ENCODE peak calls at places on chromosomes 2 and 18, in seven cellular contexts. I is endothelial cell, K is smooth muscle cell of the brain vasculature, V is choroid plexus epithelial cell, Z is C1 segment of cervical spinal cord, Y is colonic mucosa, L is small intestine. R is an unnamed sample.

GRCh38 chr2:126835261-126835660 is 63.4 kb upstream of the TEX51 start:
- DNase-seq in I (no peak), K (no peak), V (no peak), Z (no peak), Y (no peak), L (no peak), R (no peak)

GRCh38 chr2:237692601-237693079 is 65.3 kb downstream of the LRRFIP1 start:
- DNase-seq in I (no peak), K (no peak), V (no peak), Z (no peak), Y (no peak), L (peak), R (no peak)

GRCh38 chr2:104378853-104379374 is 475.0 kb upstream of the POU3F3 start:
- DNase-seq in I (peak), K (no peak), V (peak), Z (peak), Y (peak), L (peak), R (no peak)

GRCh38 chr18:13889661-13890060 is 25.7 kb downstream of the MC2R start:
- DNase-seq in I (no peak), K (no peak), V (no peak), Z (no peak), Y (no peak), L (peak), R (no peak)

GRCh38 chr18:79916546-79917350 is 34.7 kb downstream of the SLC66A2 start:
- DNase-seq in I (no peak), K (no peak), V (no peak), Z (no peak), Y (no peak), L (no peak), R (no peak)

GRCh38 chr2:204625135-204625534 is 79.9 kb downstream of the PARD3B start:
- DNase-seq in I (no peak), K (no peak), V (no peak), Z (peak), Y (peak), L (peak), R (no peak)

GRCh38 chr18:11064106-11064505 is 85.3 kb downstream of the PIEZO2 start:
- DNase-seq in I (no peak), K (no peak), V (peak), Z (no peak), Y (no peak), L (no peak), R (no peak)

GRCh38 chr18:50679656-50680055 is 119.8 kb downstream of the MAPK4 start:
- DNase-seq in I (no peak), K (no peak), V (no peak), Z (no peak), Y (no peak), L (no peak), R (no peak)

GRCh38 chr2:198657520-198658121 is 800.1 kb downstream of the SATB2 start:
- DNase-seq in I (peak), K (no peak), V (peak), Z (no peak), Y (peak), L (peak), R (no peak)

GRCh38 chr18:45621068-45621511 is 5.8 kb downstream of the SLC14A2 start:
- DNase-seq in I (peak), K (no peak), V (peak), Z (no peak), Y (peak), L (peak), R (no peak)

GRCh38 chr2:72847916-72848315 is 22.1 kb upstream of the EXOC6B start:
- DNase-seq in I (no peak), K (no peak), V (no peak), Z (no peak), Y (no peak), L (no peak), R (no peak)

GRCh38 chr2:26579025-26579722 is 62.0 kb downstream of the CIB4 start:
- DNase-seq in I (no peak), K (no peak), V (no peak), Z (no peak), Y (no peak), L (no peak), R (no peak)

GRCh38 chr2:197889041-197889440 is 84.6 kb downstream of the PLCL1 start:
- DNase-seq in I (no peak), K (no peak), V (peak), Z (no peak), Y (no peak), L (no peak), R (peak)

GRCh38 chr2:211248841-211249240 is 692.4 kb downstream of the CPS1 start:
- DNase-seq in I (no peak), K (no peak), V (no peak), Z (no peak), Y (no peak), L (no peak), R (no peak)

GRCh38 chr2:167689444-167689843 is 558.0 kb downstream of the STK39 start:
- DNase-seq in I (no peak), K (no peak), V (no peak), Z (no peak), Y (no peak), L (peak), R (no peak)

GRCh38 chr2:50143822-50144575 is 887.9 kb downstream of the NRXN1 start:
- DNase-seq in I (peak), K (no peak), V (peak), Z (peak), Y (no peak), L (peak), R (no peak)

GRCh38 chr2:168851674-168852320 is 38.4 kb downstream of the SPC25 start:
- DNase-seq in I (no peak), K (peak), V (peak), Z (no peak), Y (no peak), L (peak), R (peak)